ENCODE peak calls at places on chromosomes 3 and 15, in nine cellular contexts. W is stimulated activated CD4-positive, alpha-beta T cell treated with anti-CD3 and anti-CD28 coated beads, Interleukin-1b, Interleukin-23, amount 100 ng/mL, for 24 hours; P is activated naive CD4-positive, alpha-beta T cell; Z is HFFc6; U is choroid plexus epithelial cell; R is NCI-H1436; X is NCI-H460; M is T-cell; Y is NCI-H1105. F is an unnamed sample.

GRCh38 chr3:189813652-189814245 is 182.6 kb downstream of the TP63 start:
- DNase-seq in Z (no peak), U (no peak), M (no peak), Y (no peak), R (no peak), P (no peak), X (no peak), W (no peak), F (no peak)

GRCh38 chr3:57692404-57693191 is at the start of gene DENND6A:
- DNase-seq in P (peak), Z (peak), U (peak), Y (peak), W (peak), R (peak), X (peak), M (peak), F (peak)

GRCh38 chr3:45890405-45890804 is 4.1 kb downstream of the CCR9 start:
- DNase-seq in P (peak), Z (no peak), X (no peak), R (peak), U (no peak), M (peak), W (no peak), Y (peak), F (no peak)

GRCh38 chr3:9076985-9077384 is 113.7 kb upstream of the RAD18 start:
- DNase-seq in X (no peak), Y (no peak), P (no peak), U (no peak), Z (no peak), W (no peak), M (no peak), R (no peak), F (no peak)

GRCh38 chr3:195550723-195551122 is 7.6 kb upstream of the PPP1R2 start:
- DNase-seq in U (peak), Z (no peak), Y (no peak), X (no peak), P (no peak), W (no peak), M (no peak), R (no peak), F (no peak)

GRCh38 chr15:82305621-82306048 is 43.0 kb downstream of the SAXO2 start:
- DNase-seq in Z (no peak), U (no peak), Y (no peak), R (no peak), M (no peak), W (no peak), P (no peak), X (no peak), F (no peak)

GRCh38 chr3:15268033-15268631 is 62.1 kb downstream of the CAPN7 start:
- DNase-seq in M (peak), W (peak), R (peak), Z (peak), U (peak), X (peak), P (peak), Y (peak), F (peak)

GRCh38 chr15:58221591-58222241 is 83.5 kb downstream of the AQP9 start:
- DNase-seq in M (no peak), X (no peak), W (no peak), R (no peak), Z (peak), U (peak), Y (no peak), P (no peak), F (no peak)

GRCh38 chr3:79245295-79246138 is 522.3 kb downstream of the ROBO1 start:
- DNase-seq in P (no peak), R (no peak), Y (no peak), Z (no peak), U (no peak), X (no peak), M (no peak), W (no peak), F (no peak)

GRCh38 chr15:62296756-62297507 is 131.8 kb upstream of the C2CD4B start:
- DNase-seq in M (no peak), Z (no peak), P (no peak), X (no peak), R (no peak), U (no peak), Y (no peak), W (no peak), F (peak)

GRCh38 chr3:197209366-197210260 is 88.8 kb downstream of the DLG1 start:
- DNase-seq in X (no peak), P (no peak), M (no peak), W (no peak), R (no peak), Z (no peak), Y (no peak), U (no peak), F (no peak)

GRCh38 chr3:188021502-188022040 is 132.4 kb upstream of the LPP start:
- DNase-seq in W (no peak), R (no peak), M (no peak), X (no peak), U (peak), Y (no peak), P (no peak), Z (peak), F (no peak)

GRCh38 chr3:128149632-128150031 is 3.6 kb upstream of the EEFSEC start:
- DNase-seq in X (no peak), Y (no peak), U (peak), M (no peak), W (no peak), R (no peak), Z (no peak), P (no peak), F (no peak)

GRCh38 chr15:62533687-62534086 is 368.6 kb upstream of the C2CD4B start:
- DNase-seq in Z (no peak), P (no peak), M (no peak), Y (no peak), W (no peak), X (no peak), R (no peak), U (no peak), F (no peak)

GRCh38 chr3:46578973-46579755 is 13.1 kb upstream of the LRRC2 start:
- DNase-seq in Z (no peak), X (no peak), P (no peak), M (no peak), R (no peak), Y (no peak), W (no peak), U (peak), F (no peak)